ENCODE peak calls at places on chromosomes 2 and 18, in seven cellular contexts. W, P, X, D, K, T and B are unnamed samples.

GRCh38 chr2:212451786-212452200 is 86.8 kb downstream of the ERBB4 start:
- DNase-seq in D (no peak), K (no peak), T (no peak), W (no peak), P (no peak), X (no peak), B (no peak)

GRCh38 chr2:172921538-172922236 is 154.0 kb upstream of the MAP3K20 start:
- DNase-seq in P (no peak), X (no peak), D (no peak), W (no peak), T (no peak), K (no peak), B (no peak)

GRCh38 chr18:67367540-67367939 is 149.0 kb downstream of the DSEL start:
- DNase-seq in K (no peak), P (no peak), T (no peak), W (no peak), D (no peak), X (no peak), B (no peak)

GRCh38 chr2:226603606-226604005 is 196.0 kb downstream of the IRS1 start:
- DNase-seq in P (no peak), W (no peak), D (no peak), T (no peak), X (no peak), K (no peak), B (no peak)

GRCh38 chr2:240620149-240620731 is 5.0 kb upstream of the GPR35 start:
- DNase-seq in K (no peak), T (no peak), X (no peak), W (no peak), D (peak), P (no peak), B (no peak)

GRCh38 chr2:230012242-230012884 is 56.4 kb downstream of the SLC16A14 start:
- DNase-seq in X (no peak), K (peak), T (no peak), W (no peak), P (no peak), D (no peak), B (no peak)

GRCh38 chr2:10817413-10817812 is 4.8 kb upstream of the PDIA6 start:
- DNase-seq in X (no peak), T (no peak), W (no peak), K (no peak), D (peak), P (no peak), B (no peak)

GRCh38 chr2:53353372-53354111 is 414.1 kb upstream of the CHAC2 start:
- DNase-seq in K (no peak), W (no peak), D (no peak), P (no peak), X (no peak), T (no peak), B (no peak)

GRCh38 chr2:129606496-129607270 is 372.8 kb upstream of the RAB6C start:
- DNase-seq in K (no peak), T (no peak), D (no peak), P (no peak), W (no peak), X (no peak), B (no peak)

GRCh38 chr2:72825271-72826155 is at the start of gene EXOC6B:
- DNase-seq in K (peak), W (peak), X (peak), T (peak), D (peak), P (peak), B (peak)

GRCh38 chr2:219634951-219635751 is 7.7 kb downstream of the SLC4A3 start:
- DNase-seq in W (no peak), K (no peak), P (no peak), T (no peak), D (no peak), X (no peak), B (peak)

GRCh38 chr18:33184178-33184577 is 256.3 kb downstream of the CCDC178 start:
- DNase-seq in P (no peak), W (no peak), T (no peak), D (no peak), K (no peak), X (no peak), B (no peak)

GRCh38 chr2:152743004-152743403 is 24.6 kb downstream of the ARL6IP6 start:
- DNase-seq in T (no peak), W (no peak), X (no peak), K (peak), D (no peak), P (no peak), B (peak)

GRCh38 chr18:25594351-25594750 is 242.4 kb upstream of the ZNF521 start:
- DNase-seq in X (no peak), T (no peak), W (no peak), K (no peak), D (no peak), P (no peak), B (no peak)

GRCh38 chr2:9805435-9806297 is 37.6 kb upstream of the TAF1B start:
- DNase-seq in T (no peak), P (no peak), D (no peak), W (no peak), X (no peak), K (no peak), B (peak)

GRCh38 chr2:26327291-26328272 is 18.4 kb upstream of the SELENOI start:
- DNase-seq in W (no peak), D (no peak), P (no peak), K (no peak), T (peak), X (no peak), B (no peak)

GRCh38 chr2:86026744-86027065 is 79.0 kb downstream of the POLR1A start:
- DNase-seq in W (no peak), K (no peak), X (no peak), D (no peak), P (no peak), T (no peak), B (no peak)

GRCh38 chr2:187593697-187594096 is 39.5 kb upstream of the TFPI start:
- DNase-seq in K (no peak), X (no peak), W (no peak), T (no peak), D (no peak), P (no peak), B (no peak)

GRCh38 chr2:187590175-187590574 is 35.9 kb upstream of the TFPI start:
- DNase-seq in T (no peak), P (no peak), D (no peak), X (no peak), W (no peak), K (no peak), B (no peak)

GRCh38 chr2:187593098-187593497 is 38.9 kb upstream of the TFPI start:
- DNase-seq in X (no peak), W (no peak), T (no peak), D (no peak), P (no peak), K (no peak), B (no peak)

GRCh38 chr2:187594801-187595200 is 40.6 kb upstream of the TFPI start:
- DNase-seq in P (no peak), W (no peak), D (no peak), K (no peak), T (no peak), X (no peak), B (no peak)
- TF ChIP-seq CTCF in P (no peak), W (no peak), D (no peak), K (no peak), T (no peak), X (no peak), B (no peak)

GRCh38 chr2:178479275-178479616 is 846 bp upstream of the FKBP7 start:
- DNase-seq in W (no peak), X (no peak), T (no peak), D (no peak), K (no peak), P (no peak), B (no peak)
- TF ChIP-seq CTCF in W (no peak), X (no peak), T (no peak), D (no peak), K (no peak), P (no peak), B (no peak)

DNA sequence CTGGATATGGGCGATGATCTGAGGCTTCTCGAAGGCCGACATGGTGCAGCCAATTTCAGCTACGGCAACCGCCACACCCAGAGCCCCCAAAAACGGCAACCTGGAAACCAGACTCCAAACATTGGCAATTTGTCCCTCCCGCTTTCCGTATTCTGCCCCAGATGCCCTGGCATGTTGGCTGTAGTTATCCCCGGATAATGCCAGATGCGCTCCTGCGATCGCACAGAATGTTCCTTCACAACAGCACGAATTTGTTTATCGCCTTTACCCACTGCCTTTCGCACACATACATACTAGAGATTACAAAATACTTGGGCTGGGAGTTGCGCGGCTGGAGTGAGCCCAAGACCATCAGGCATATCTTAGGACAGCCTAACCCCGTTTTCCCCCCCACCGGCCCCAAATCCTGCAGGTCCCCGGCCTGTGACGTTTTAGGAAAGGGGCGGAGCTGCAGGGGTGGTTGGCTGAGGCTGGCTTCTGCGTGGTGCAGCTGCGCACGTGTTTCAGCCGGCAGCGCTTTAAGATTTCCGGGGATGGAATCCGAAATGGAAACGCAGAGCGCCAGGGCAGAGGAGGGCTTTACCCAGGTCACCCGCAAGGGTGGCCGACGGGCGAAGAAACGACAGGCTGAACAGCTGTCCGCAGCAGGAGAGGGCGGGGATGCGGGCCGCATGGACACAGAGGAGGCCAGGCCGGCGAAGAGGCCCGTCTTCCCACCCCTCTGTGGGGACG is at the start of gene PNO1:
- DNase-seq in P (peak), K (peak), D (peak), W (peak), T (peak), X (peak), B (peak)
- TF ChIP-seq CTCF in P (no peak), K (no peak), D (no peak), W (no peak), T (no peak), X (no peak), B (no peak)

GRCh38 chr18:54360406-54360805 is 2.7 kb downstream of the C18orf54 start:
- DNase-seq in D (no peak), T (no peak), W (no peak), X (no peak), K (no peak), P (no peak), B (no peak)

GRCh38 chr18:54359233-54359632 is 1.5 kb downstream of the C18orf54 start:
- DNase-seq in K (peak), T (no peak), X (no peak), W (no peak), P (no peak), D (no peak), B (no peak)

GRCh38 chr18:54358495-54358793 is 738 bp downstream of the C18orf54 start:
- DNase-seq in P (no peak), W (no peak), K (peak), X (no peak), D (no peak), T (no peak), B (no peak)

GRCh38 chr18:54357082-54357659 is 487 bp downstream of the STARD6 start:
- DNase-seq in P (no peak), W (no peak), X (no peak), D (peak), T (peak), K (no peak), B (no peak)

DNA sequence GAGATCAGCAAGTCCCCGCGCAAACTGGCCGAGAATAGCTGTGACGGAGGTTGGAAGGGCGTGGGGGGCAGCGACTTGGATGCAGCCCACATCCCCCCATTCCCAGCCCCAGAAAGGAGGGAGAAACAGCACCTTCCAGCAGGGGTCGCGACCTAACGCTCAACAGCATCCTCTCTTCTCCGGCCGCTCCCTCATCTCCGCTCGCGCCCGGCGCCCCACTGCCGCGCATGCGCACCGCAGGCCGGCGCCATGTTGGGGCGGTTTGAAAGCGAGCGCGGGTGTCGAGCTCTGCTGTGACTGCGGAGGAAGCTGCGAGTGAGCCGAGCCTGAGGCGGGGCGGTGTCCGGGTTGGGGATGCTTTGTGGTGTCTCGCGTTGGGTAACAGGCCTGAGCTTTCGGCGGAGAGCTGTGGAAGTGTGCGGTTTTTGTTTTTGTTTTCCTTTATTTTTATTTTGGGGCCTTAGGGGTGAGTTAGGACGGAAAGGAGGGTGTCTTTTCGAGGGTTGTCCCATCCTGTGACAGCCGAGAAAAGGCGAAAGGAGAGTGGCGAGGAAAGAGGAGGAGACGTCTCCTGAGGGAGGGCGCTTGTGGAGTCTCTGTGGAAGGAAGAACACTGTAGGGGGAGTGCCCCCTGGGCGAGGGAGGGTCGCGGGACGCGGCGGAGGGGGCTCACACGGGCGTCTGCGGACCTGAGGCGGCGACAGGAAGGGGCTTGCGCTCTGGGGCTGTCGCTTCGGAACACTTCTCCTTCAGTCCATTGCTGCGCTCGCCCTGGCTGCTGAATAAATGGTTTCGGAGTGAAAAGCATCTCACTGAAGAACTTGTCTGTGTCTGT is at the start of the genes C18orf54 and STARD6:
- DNase-seq in X (peak), D (peak), P (peak), T (peak), K (peak), W (peak), B (peak)
- TF ChIP-seq CTCF in X (peak), D (peak), P (no peak), T (peak), K (peak), W (peak), B (peak)